ENCODE peak calls at places on chromosomes 7 and 10, in four cellular contexts. One of them, this sample, is unnamed.

GRCh38 chr10:125021686-125022374 is 79.9 kb downstream of the ZRANB1 start:
- DNase-seq in effector memory CD4-positive, alpha-beta T cell: no peak
- DNase-seq in Panc1: no peak
- DNase-seq in esophagus squamous epithelium: no peak
- DNase-seq in this sample: no peak

GRCh38 chr7:5420108-5420840 is 3.4 kb downstream of the TNRC18 start:
- DNase-seq in effector memory CD4-positive, alpha-beta T cell: no peak
- DNase-seq in Panc1: no peak
- DNase-seq in esophagus squamous epithelium: no peak
- DNase-seq in this sample: peak; percentile 49

GRCh38 chr7:155209920-155210319 is 87.8 kb upstream of the INSIG1 start:
- DNase-seq in effector memory CD4-positive, alpha-beta T cell: no peak
- DNase-seq in Panc1: no peak
- DNase-seq in esophagus squamous epithelium: no peak
- DNase-seq in this sample: no peak

GRCh38 chr7:6432786-6433185 is 15.0 kb downstream of the DAGLB start:
- DNase-seq in effector memory CD4-positive, alpha-beta T cell: no peak
- DNase-seq in Panc1: no peak
- DNase-seq in esophagus squamous epithelium: no peak
- DNase-seq in this sample: no peak

GRCh38 chr7:158740657-158741293 is 36.2 kb upstream of the NCAPG2 start:
- DNase-seq in effector memory CD4-positive, alpha-beta T cell: no peak
- DNase-seq in Panc1: no peak
- DNase-seq in esophagus squamous epithelium: no peak
- DNase-seq in this sample: no peak

GRCh38 chr10:103765168-103765567 is 90.2 kb downstream of the SH3PXD2A start:
- DNase-seq in effector memory CD4-positive, alpha-beta T cell: no peak
- DNase-seq in Panc1: no peak
- DNase-seq in esophagus squamous epithelium: no peak
- DNase-seq in this sample: no peak

GRCh38 chr7:151680810-151681209 is 161.1 kb upstream of the RHEB start:
- DNase-seq in effector memory CD4-positive, alpha-beta T cell: no peak
- DNase-seq in Panc1: no peak
- DNase-seq in esophagus squamous epithelium: no peak
- DNase-seq in this sample: no peak

GRCh38 chr10:62681211-62681940 is 123.1 kb upstream of the ADO start:
- DNase-seq in effector memory CD4-positive, alpha-beta T cell: peak; percentile 49
- DNase-seq in Panc1: no peak
- DNase-seq in esophagus squamous epithelium: no peak
- DNase-seq in this sample: no peak

GRCh38 chr10:72367301-72367970 is 12.7 kb upstream of the DNAJB12 start:
- DNase-seq in effector memory CD4-positive, alpha-beta T cell: no peak
- DNase-seq in Panc1: no peak
- DNase-seq in esophagus squamous epithelium: no peak
- DNase-seq in this sample: no peak

GRCh38 chr7:133748443-133749407 is 378.4 kb upstream of the LRGUK start:
- DNase-seq in effector memory CD4-positive, alpha-beta T cell: no peak
- DNase-seq in Panc1: no peak
- DNase-seq in esophagus squamous epithelium: no peak
- DNase-seq in this sample: no peak

GRCh38 chr7:4074407-4074806 is 607.7 kb upstream of the FOXK1 start:
- DNase-seq in effector memory CD4-positive, alpha-beta T cell: no peak
- DNase-seq in Panc1: no peak
- DNase-seq in esophagus squamous epithelium: no peak
- DNase-seq in this sample: no peak

GRCh38 chr10:12563489-12563888 is 214.1 kb downstream of the CAMK1D start:
- DNase-seq in effector memory CD4-positive, alpha-beta T cell: no peak
- DNase-seq in Panc1: no peak
- DNase-seq in esophagus squamous epithelium: no peak
- DNase-seq in this sample: no peak

GRCh38 chr7:41918597-41918996 is 215.7 kb upstream of the INHBA start:
- DNase-seq in effector memory CD4-positive, alpha-beta T cell: no peak
- DNase-seq in Panc1: no peak
- DNase-seq in esophagus squamous epithelium: no peak
- DNase-seq in this sample: no peak

GRCh38 chr10:13891542-13892431 is 305.0 kb downstream of the PRPF18 start:
- DNase-seq in effector memory CD4-positive, alpha-beta T cell: no peak
- DNase-seq in Panc1: no peak
- DNase-seq in esophagus squamous epithelium: no peak
- DNase-seq in this sample: peak; percentile 31

GRCh38 chr7:4236389-4236788 is 445.7 kb upstream of the FOXK1 start:
- DNase-seq in effector memory CD4-positive, alpha-beta T cell: no peak
- DNase-seq in Panc1: no peak
- DNase-seq in esophagus squamous epithelium: no peak
- DNase-seq in this sample: no peak

GRCh38 chr7:34143397-34143796 is 238.1 kb downstream of the BMPER start:
- DNase-seq in effector memory CD4-positive, alpha-beta T cell: no peak
- DNase-seq in Panc1: no peak
- DNase-seq in esophagus squamous epithelium: no peak
- DNase-seq in this sample: no peak

GRCh38 chr10:32538256-32538655 is 92.3 kb downstream of the CCDC7 start:
- DNase-seq in effector memory CD4-positive, alpha-beta T cell: no peak
- DNase-seq in Panc1: no peak
- DNase-seq in esophagus squamous epithelium: no peak
- DNase-seq in this sample: no peak

GRCh38 chr10:31362023-31362641 is 43.1 kb downstream of the ZEB1 start:
- DNase-seq in effector memory CD4-positive, alpha-beta T cell: no peak
- DNase-seq in Panc1: no peak
- DNase-seq in esophagus squamous epithelium: no peak
- DNase-seq in this sample: no peak

GRCh38 chr10:93208717-93209464 is 135.2 kb downstream of the CYP26A1 start:
- DNase-seq in effector memory CD4-positive, alpha-beta T cell: no peak
- DNase-seq in Panc1: no peak
- DNase-seq in esophagus squamous epithelium: no peak
- DNase-seq in this sample: no peak

GRCh38 chr10:132983250-132984007 is 41.1 kb upstream of the CFAP46 start:
- DNase-seq in effector memory CD4-positive, alpha-beta T cell: no peak
- DNase-seq in Panc1: no peak
- DNase-seq in esophagus squamous epithelium: no peak
- DNase-seq in this sample: no peak

GRCh38 chr10:73931767-73932624 is 21.1 kb downstream of the PLAU start:
- DNase-seq in effector memory CD4-positive, alpha-beta T cell: peak; percentile 33
- DNase-seq in Panc1: no peak
- DNase-seq in esophagus squamous epithelium: no peak
- DNase-seq in this sample: no peak

GRCh38 chr7:30829476-30829875 is 58.3 kb downstream of the MINDY4 start:
- DNase-seq in effector memory CD4-positive, alpha-beta T cell: no peak
- DNase-seq in Panc1: no peak
- DNase-seq in esophagus squamous epithelium: no peak
- DNase-seq in this sample: no peak

GRCh38 chr10:43264987-43265798 is 1.7 kb downstream of the RASGEF1A start:
- DNase-seq in effector memory CD4-positive, alpha-beta T cell: no peak
- DNase-seq in Panc1: no peak
- DNase-seq in esophagus squamous epithelium: no peak
- DNase-seq in this sample: no peak

GRCh38 chr10:62079885-62080559 is 178.5 kb downstream of the ARID5B start:
- DNase-seq in effector memory CD4-positive, alpha-beta T cell: no peak
- DNase-seq in Panc1: no peak
- DNase-seq in esophagus squamous epithelium: no peak
- DNase-seq in this sample: no peak

GRCh38 chr7:140544278-140544896 is 65.1 kb upstream of the MKRN1 start:
- DNase-seq in effector memory CD4-positive, alpha-beta T cell: no peak
- DNase-seq in Panc1: no peak
- DNase-seq in esophagus squamous epithelium: no peak
- DNase-seq in this sample: no peak

GRCh38 chr7:78398576-78398975 is 600.0 kb downstream of the PHTF2 start:
- DNase-seq in effector memory CD4-positive, alpha-beta T cell: no peak
- DNase-seq in Panc1: no peak
- DNase-seq in esophagus squamous epithelium: no peak
- DNase-seq in this sample: no peak

GRCh38 chr7:31948041-31948440 is 122.2 kb downstream of the PDE1C start:
- DNase-seq in effector memory CD4-positive, alpha-beta T cell: no peak
- DNase-seq in Panc1: no peak
- DNase-seq in esophagus squamous epithelium: no peak
- DNase-seq in this sample: no peak

GRCh38 chr10:69733791-69734261 is 67.9 kb upstream of the COL13A1 start:
- DNase-seq in effector memory CD4-positive, alpha-beta T cell: no peak
- DNase-seq in Panc1: no peak
- DNase-seq in esophagus squamous epithelium: no peak
- DNase-seq in this sample: no peak

GRCh38 chr10:77844177-77844576 is 82.4 kb downstream of the DLG5 start:
- DNase-seq in effector memory CD4-positive, alpha-beta T cell: no peak
- DNase-seq in Panc1: no peak
- DNase-seq in esophagus squamous epithelium: no peak
- DNase-seq in this sample: no peak

GRCh38 chr10:1602037-1602471 is 135.3 kb downstream of the ADARB2 start:
- DNase-seq in effector memory CD4-positive, alpha-beta T cell: no peak
- DNase-seq in Panc1: no peak
- DNase-seq in esophagus squamous epithelium: no peak
- DNase-seq in this sample: no peak

GRCh38 chr7:132614428-132615076 is 38.3 kb upstream of the PLXNA4 start:
- DNase-seq in effector memory CD4-positive, alpha-beta T cell: no peak
- DNase-seq in Panc1: no peak
- DNase-seq in esophagus squamous epithelium: no peak
- DNase-seq in this sample: no peak

GRCh38 chr7:84722086-84722485 is 464.8 kb downstream of the SEMA3D start:
- DNase-seq in effector memory CD4-positive, alpha-beta T cell: no peak
- DNase-seq in Panc1: no peak
- DNase-seq in esophagus squamous epithelium: no peak
- DNase-seq in this sample: no peak

GRCh38 chr7:139494835-139495568 is 11.5 kb upstream of the KLRG2 start:
- DNase-seq in effector memory CD4-positive, alpha-beta T cell: no peak
- DNase-seq in Panc1: no peak
- DNase-seq in esophagus squamous epithelium: no peak
- DNase-seq in this sample: no peak

GRCh38 chr7:139496528-139496927 is 13.1 kb upstream of the KLRG2 start:
- DNase-seq in effector memory CD4-positive, alpha-beta T cell: no peak
- DNase-seq in Panc1: no peak
- DNase-seq in esophagus squamous epithelium: no peak
- DNase-seq in this sample: no peak

GRCh38 chr7:139492293-139492692 is 8.8 kb upstream of the KLRG2 start:
- DNase-seq in effector memory CD4-positive, alpha-beta T cell: no peak
- DNase-seq in Panc1: no peak
- DNase-seq in esophagus squamous epithelium: no peak
- DNase-seq in this sample: no peak

GRCh38 chr7:139500770-139501138 is 17.3 kb upstream of the KLRG2 start:
- DNase-seq in effector memory CD4-positive, alpha-beta T cell: no peak
- DNase-seq in Panc1: no peak
- DNase-seq in esophagus squamous epithelium: no peak
- DNase-seq in this sample: no peak

DNA sequence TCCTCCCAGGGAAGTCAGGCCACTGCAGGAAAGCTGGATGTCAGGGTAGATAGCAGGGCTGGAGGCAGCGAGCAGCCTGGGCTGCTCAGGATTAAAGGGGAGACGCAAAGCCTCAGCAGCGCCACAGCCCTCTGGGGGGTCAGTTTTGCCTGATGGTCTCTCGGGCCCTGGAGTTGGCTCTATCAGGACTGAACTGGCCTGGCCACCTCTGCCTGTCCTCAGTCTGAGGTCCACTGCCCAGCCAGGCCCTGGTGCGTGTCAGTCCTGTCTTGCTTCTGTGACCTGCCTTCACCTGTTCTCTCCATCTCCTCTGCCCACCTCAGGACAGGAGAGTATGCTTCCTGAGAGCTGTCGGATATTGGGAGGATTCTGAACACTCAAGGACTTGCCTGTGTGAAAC is 12.3 kb upstream of the KLRG2 start:
- DNase-seq in effector memory CD4-positive, alpha-beta T cell: no peak
- DNase-seq in Panc1: no peak
- DNase-seq in esophagus squamous epithelium: no peak
- DNase-seq in this sample: no peak
- H3K27ac ChIP-seq in effector memory CD4-positive, alpha-beta T cell: no peak overlapping the region
- H3K27ac ChIP-seq in Panc1: no peak overlapping the region
- H3K27ac ChIP-seq in esophagus squamous epithelium: no peak overlapping the region
- H3K27ac ChIP-seq in this sample: no peak overlapping the region

GRCh38 chr7:69839782-69840181 is 241.5 kb downstream of the AUTS2 start:
- DNase-seq in effector memory CD4-positive, alpha-beta T cell: no peak
- DNase-seq in Panc1: no peak
- DNase-seq in esophagus squamous epithelium: no peak
- DNase-seq in this sample: no peak
- H3K27ac ChIP-seq in effector memory CD4-positive, alpha-beta T cell: no peak overlapping the region
- H3K27ac ChIP-seq in Panc1: no peak overlapping the region
- H3K27ac ChIP-seq in esophagus squamous epithelium: no peak overlapping the region
- H3K27ac ChIP-seq in this sample: no peak overlapping the region

GRCh38 chr10:28302012-28302667 is 724 bp downstream of the MPP7 start:
- DNase-seq in effector memory CD4-positive, alpha-beta T cell: no peak
- DNase-seq in Panc1: no peak
- DNase-seq in esophagus squamous epithelium: no peak
- DNase-seq in this sample: peak; percentile 25
- H3K27ac ChIP-seq in effector memory CD4-positive, alpha-beta T cell: peak overlapping the region; percentile 77
- H3K27ac ChIP-seq in Panc1: no peak overlapping the region
- H3K27ac ChIP-seq in esophagus squamous epithelium: peak overlapping the region; percentile 88
- H3K27ac ChIP-seq in this sample: no peak overlapping the region

GRCh38 chr10:68471586-68472408 is at the start of gene DNA2:
- DNase-seq in effector memory CD4-positive, alpha-beta T cell: peak; percentile 49
- DNase-seq in Panc1: peak; percentile 68
- DNase-seq in esophagus squamous epithelium: no peak
- DNase-seq in this sample: peak; percentile 44
- H3K27ac ChIP-seq in effector memory CD4-positive, alpha-beta T cell: no peak within 1 kb of the TSS
- H3K27ac ChIP-seq in Panc1: peak within 1 kb of the TSS; percentile 96
- H3K27ac ChIP-seq in esophagus squamous epithelium: peak within 1 kb of the TSS; percentile 86
- H3K27ac ChIP-seq in this sample: peak within 1 kb of the TSS; percentile 27